ENCODE peak calls at places on chromosomes 13 and 19, in seven cellular contexts. One of them, this sample, is unnamed.

GRCh38 chr19:12868540-12869112 is 12.6 kb downstream of the DNASE2 start:
- DNase-seq in G401: no peak
- DNase-seq in pancreas: no peak
- DNase-seq in iris pigment epithelial cell: peak; percentile 43
- DNase-seq in esophagus muscularis mucosa: no peak
- DNase-seq in GF-D8: no peak
- DNase-seq in A549: peak; percentile 49
- DNase-seq in this sample: peak; percentile 89

GRCh38 chr13:45196622-45197021 is 4.2 kb downstream of the KCTD4 start:
- DNase-seq in G401: no peak
- DNase-seq in pancreas: no peak
- DNase-seq in iris pigment epithelial cell: peak; percentile 66
- DNase-seq in esophagus muscularis mucosa: no peak
- DNase-seq in GF-D8: no peak
- DNase-seq in A549: no peak
- DNase-seq in this sample: no peak

GRCh38 chr13:69556540-69557196 is 551.0 kb upstream of the ATXN8OS start:
- DNase-seq in G401: no peak
- DNase-seq in pancreas: no peak
- DNase-seq in iris pigment epithelial cell: no peak
- DNase-seq in esophagus muscularis mucosa: no peak
- DNase-seq in GF-D8: no peak
- DNase-seq in A549: peak; percentile 22
- DNase-seq in this sample: no peak

GRCh38 chr13:83508905-83509304 is 373.4 kb downstream of the SLITRK1 start:
- DNase-seq in G401: no peak
- DNase-seq in pancreas: no peak
- DNase-seq in iris pigment epithelial cell: no peak
- DNase-seq in esophagus muscularis mucosa: no peak
- DNase-seq in GF-D8: no peak
- DNase-seq in A549: no peak
- DNase-seq in this sample: no peak

GRCh38 chr13:79901336-79901735 is 420.4 kb downstream of the NDFIP2 start:
- DNase-seq in G401: no peak
- DNase-seq in pancreas: no peak
- DNase-seq in iris pigment epithelial cell: peak; percentile 59
- DNase-seq in esophagus muscularis mucosa: no peak
- DNase-seq in GF-D8: no peak
- DNase-seq in A549: no peak
- DNase-seq in this sample: no peak

GRCh38 chr19:36775768-36776167 is 3.2 kb upstream of the ZNF850 start:
- DNase-seq in G401: peak; percentile 60
- DNase-seq in pancreas: no peak
- DNase-seq in iris pigment epithelial cell: peak; percentile 27
- DNase-seq in esophagus muscularis mucosa: no peak
- DNase-seq in GF-D8: no peak
- DNase-seq in A549: no peak
- DNase-seq in this sample: no peak

GRCh38 chr19:16435238-16435911 is 36.4 kb downstream of the EPS15L1 start:
- DNase-seq in G401: peak; percentile 38
- DNase-seq in pancreas: no peak
- DNase-seq in iris pigment epithelial cell: peak; percentile 100
- DNase-seq in esophagus muscularis mucosa: no peak
- DNase-seq in GF-D8: no peak
- DNase-seq in A549: no peak
- DNase-seq in this sample: no peak

GRCh38 chr19:55602104-55603001 is 2.3 kb downstream of the ZNF524 start:
- DNase-seq in G401: no peak
- DNase-seq in pancreas: peak; percentile 60
- DNase-seq in iris pigment epithelial cell: no peak
- DNase-seq in esophagus muscularis mucosa: no peak
- DNase-seq in GF-D8: no peak
- DNase-seq in A549: no peak
- DNase-seq in this sample: no peak

GRCh38 chr13:109166807-109167206 is 537.4 kb downstream of the MYO16 start:
- DNase-seq in G401: no peak
- DNase-seq in pancreas: no peak
- DNase-seq in iris pigment epithelial cell: peak; percentile 33
- DNase-seq in esophagus muscularis mucosa: peak; percentile 66
- DNase-seq in GF-D8: no peak
- DNase-seq in A549: no peak
- DNase-seq in this sample: peak; percentile 47

GRCh38 chr19:14081797-14082674 is 3.5 kb downstream of the C19orf67 start:
- DNase-seq in G401: peak; percentile 16
- DNase-seq in pancreas: peak; percentile 76
- DNase-seq in iris pigment epithelial cell: peak; percentile 38
- DNase-seq in esophagus muscularis mucosa: no peak
- DNase-seq in GF-D8: no peak
- DNase-seq in A549: no peak
- DNase-seq in this sample: no peak